ENCODE peak calls at places on chromosomes 12 and 14, in five cellular contexts. T is pancreas, H is foreskin fibroblast, E is left lung, U is lung. W is an unnamed sample.

GRCh38 chr12:81998761-81999378 is 239.7 kb upstream of the PPFIA2 start:
- DNase-seq in U (no peak), T (no peak), H (no peak), E (no peak), W (peak)

GRCh38 chr14:61526405-61527312 is 168.7 kb upstream of the HIF1A start:
- DNase-seq in H (no peak), T (peak), E (peak), U (peak), W (peak)

GRCh38 chr14:20630340-20631022 is 11.0 kb downstream of the OR6S1 start:
- DNase-seq in U (no peak), E (no peak), T (peak), H (peak), W (peak)

GRCh38 chr12:52267266-52267665 is 7.2 kb upstream of the KRT86 start:
- DNase-seq in T (peak), U (no peak), E (no peak), H (no peak), W (no peak)

GRCh38 chr14:52738409-52738808 is 8.4 kb downstream of the STYX start:
- DNase-seq in E (no peak), U (no peak), T (no peak), H (no peak), W (no peak)

GRCh38 chr14:68610251-68610793 is 182.5 kb downstream of the ZFP36L1 start:
- DNase-seq in T (peak), H (no peak), U (no peak), E (no peak), W (no peak)

GRCh38 chr14:59481407-59482119 is 2.6 kb downstream of the L3HYPDH start:
- DNase-seq in H (peak), T (no peak), U (no peak), E (no peak), W (peak)

GRCh38 chr14:99595034-99595433 is 9.0 kb downstream of the CCDC85C start:
- DNase-seq in T (no peak), E (peak), U (no peak), H (no peak), W (no peak)

GRCh38 chr12:120689397-120690082 is 2.6 kb downstream of the MLEC start:
- DNase-seq in E (no peak), H (no peak), U (no peak), T (no peak), W (no peak)
- H3K4me3 ChIP-seq in E (peak), H (peak), U (no peak), T (peak), W (peak)

DNA sequence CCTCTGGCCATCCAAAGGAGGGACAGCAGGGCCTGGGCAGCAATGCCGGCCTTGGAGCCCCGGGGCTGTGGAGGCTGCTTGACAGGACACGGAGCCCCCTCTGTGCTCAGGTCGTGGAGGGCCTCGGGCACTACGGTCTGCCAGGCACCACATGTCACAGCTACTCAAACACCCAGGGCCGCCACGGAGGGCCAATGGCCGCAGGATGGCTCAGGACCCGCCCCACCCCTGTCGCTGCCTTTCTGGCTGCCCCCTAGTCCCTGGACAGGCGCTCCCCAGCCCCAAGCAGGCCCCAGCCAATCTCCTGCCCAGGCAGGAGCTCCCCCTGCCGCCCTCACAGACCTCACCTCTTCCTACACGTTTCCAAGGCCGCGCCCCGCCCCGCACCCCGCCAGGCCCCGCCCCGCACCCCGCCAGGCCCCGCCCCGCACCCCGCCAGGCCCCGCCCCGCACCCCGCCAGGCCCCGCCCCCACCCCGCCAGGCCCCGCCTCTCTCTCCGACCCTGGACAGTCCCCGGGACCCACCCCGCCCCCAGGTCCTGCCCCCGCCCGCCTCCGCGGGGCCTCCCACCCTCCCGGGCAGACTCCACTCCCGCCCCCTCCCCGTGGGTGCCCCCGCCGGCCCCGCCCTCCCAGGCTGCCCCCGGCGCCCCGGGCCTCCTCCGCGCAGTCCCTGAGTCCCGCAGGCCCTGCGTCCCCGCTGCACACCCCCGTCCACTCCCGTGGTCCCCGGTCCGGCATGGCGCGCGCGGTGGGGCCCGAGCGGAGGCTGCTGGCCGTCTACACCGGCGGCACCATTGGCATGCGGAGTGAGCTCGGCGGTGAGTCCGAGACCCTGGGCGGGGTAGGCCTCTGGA is at the start of gene ASPG:
- DNase-seq in T (peak), U (no peak), H (no peak), E (peak), W (no peak)
- H3K4me3 ChIP-seq in T (no peak), U (no peak), H (no peak), E (no peak), W (no peak)

DNA sequence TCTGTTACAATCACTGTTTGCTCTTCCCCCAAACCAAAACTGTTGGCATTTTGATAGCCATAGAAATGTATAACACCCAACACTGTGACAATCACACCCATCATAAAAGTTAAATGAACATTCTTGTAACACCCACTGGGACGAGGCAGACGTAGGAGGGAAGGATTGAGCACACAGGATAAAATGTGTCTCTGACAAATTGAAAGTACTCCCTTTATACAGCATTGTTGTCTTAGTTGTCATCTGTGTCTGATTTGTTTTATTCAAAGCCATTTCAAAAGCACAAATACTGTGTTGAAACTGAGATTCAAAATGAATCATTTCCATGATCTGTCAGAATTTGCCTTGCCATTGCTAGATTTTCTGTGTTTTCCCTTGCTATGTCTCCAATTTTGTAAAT is 436.3 kb downstream of the TMTC2 start:
- DNase-seq in H (peak), U (no peak), T (no peak), E (no peak), W (peak)
- H3K4me3 ChIP-seq in H (peak), U (no peak), T (no peak), E (no peak), W (no peak)

DNA sequence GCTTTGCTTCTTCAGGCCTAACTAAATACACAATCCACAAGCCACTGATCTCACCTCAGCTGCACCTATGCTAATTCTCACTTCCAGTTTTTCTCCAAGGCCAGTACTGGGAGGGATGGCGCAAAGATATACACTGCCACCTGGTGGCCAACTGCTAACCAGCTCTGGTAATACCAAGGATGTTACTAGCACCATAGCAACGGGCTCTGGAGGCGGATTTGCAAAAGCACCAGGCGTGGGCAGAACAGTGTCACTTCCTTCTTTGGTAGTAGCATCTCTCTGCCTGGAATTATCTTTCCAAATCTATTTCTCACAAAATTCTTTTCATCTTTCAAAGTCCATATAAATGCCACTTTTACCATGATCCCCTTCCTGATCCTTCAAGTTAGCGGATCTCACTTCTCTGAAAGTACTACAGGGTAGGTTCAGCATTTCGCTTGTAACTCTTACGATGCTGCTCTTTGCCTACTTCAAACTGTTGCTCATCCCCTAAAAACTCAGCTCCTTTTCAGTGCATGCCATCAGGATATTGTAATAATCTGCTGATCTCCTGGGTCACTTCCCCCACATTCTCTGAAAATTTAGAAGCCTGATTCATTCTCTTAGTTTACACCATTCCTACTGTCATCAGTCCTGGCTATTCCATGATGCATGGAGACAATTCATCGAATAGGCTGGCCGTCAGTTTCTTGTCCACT is 37.1 kb upstream of the FOXJ2 start:
- DNase-seq in U (peak), E (peak), H (peak), T (peak), W (peak)
- H3K4me3 ChIP-seq in U (no peak), E (no peak), H (peak), T (no peak), W (no peak)

GRCh38 chr12:49092086-49092815 is 2.4 kb downstream of the DHH start:
- DNase-seq in T (no peak), U (no peak), H (peak), E (peak), W (no peak)
- H3K4me3 ChIP-seq in T (no peak), U (no peak), H (peak), E (peak), W (peak)

GRCh38 chr12:62540354-62540753 is 73.7 kb downstream of the MON2 start:
- DNase-seq in H (no peak), T (no peak), E (no peak), U (no peak), W (no peak)

GRCh38 chr12:62533755-62534107 is 67.1 kb downstream of the MON2 start:
- DNase-seq in H (no peak), T (peak), U (no peak), E (no peak), W (no peak)

GRCh38 chr12:62536546-62536945 is 69.9 kb downstream of the MON2 start:
- DNase-seq in U (no peak), T (no peak), H (no peak), E (no peak), W (no peak)

GRCh38 chr12:62533087-62533754 is 66.6 kb downstream of the MON2 start:
- DNase-seq in H (no peak), U (no peak), T (no peak), E (no peak), W (no peak)

GRCh38 chr12:62537544-62537943 is 70.9 kb downstream of the MON2 start:
- DNase-seq in T (peak), E (no peak), H (peak), U (no peak), W (peak)
- H3K4me3 ChIP-seq in T (no peak), E (no peak), H (no peak), U (no peak), W (no peak)

GRCh38 chr14:96129128-96129736 is 75.4 kb upstream of the BDKRB2 start:
- DNase-seq in T (no peak), U (no peak), H (no peak), E (no peak), W (no peak)

GRCh38 chr14:96125536-96125935 is 79.1 kb upstream of the BDKRB2 start:
- DNase-seq in U (peak), T (no peak), E (no peak), H (peak), W (peak)

GRCh38 chr14:96122496-96122895 is 82.1 kb upstream of the BDKRB2 start:
- DNase-seq in U (no peak), H (peak), E (no peak), T (no peak), W (peak)

GRCh38 chr14:96126783-96127271 is 77.8 kb upstream of the BDKRB2 start:
- DNase-seq in U (no peak), E (no peak), T (no peak), H (no peak), W (no peak)

DNA sequence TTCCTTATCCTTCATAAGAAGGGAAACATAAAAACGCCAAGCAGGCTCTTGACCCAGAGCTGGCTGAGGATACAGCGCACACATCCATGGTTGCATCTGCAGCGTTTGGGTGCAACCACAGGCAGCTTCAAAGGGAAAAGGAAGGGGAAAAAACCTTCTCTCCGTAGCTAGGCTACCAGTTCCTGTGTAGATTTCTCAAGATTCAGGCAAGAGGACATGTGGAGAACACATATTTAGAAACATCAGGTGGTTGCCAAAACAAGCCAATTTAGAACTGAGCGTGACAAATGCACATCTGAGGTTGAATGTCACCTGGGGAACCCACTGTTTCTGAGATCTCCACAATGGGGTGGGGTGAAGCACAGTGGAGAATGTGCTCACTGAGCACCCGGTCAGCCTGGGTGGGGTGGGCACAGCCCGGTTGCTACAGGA is 78.3 kb upstream of the BDKRB2 start:
- DNase-seq in E (no peak), U (no peak), T (no peak), H (peak), W (no peak)
- H3K4me3 ChIP-seq in E (no peak), U (no peak), T (no peak), H (no peak), W (no peak)

DNA sequence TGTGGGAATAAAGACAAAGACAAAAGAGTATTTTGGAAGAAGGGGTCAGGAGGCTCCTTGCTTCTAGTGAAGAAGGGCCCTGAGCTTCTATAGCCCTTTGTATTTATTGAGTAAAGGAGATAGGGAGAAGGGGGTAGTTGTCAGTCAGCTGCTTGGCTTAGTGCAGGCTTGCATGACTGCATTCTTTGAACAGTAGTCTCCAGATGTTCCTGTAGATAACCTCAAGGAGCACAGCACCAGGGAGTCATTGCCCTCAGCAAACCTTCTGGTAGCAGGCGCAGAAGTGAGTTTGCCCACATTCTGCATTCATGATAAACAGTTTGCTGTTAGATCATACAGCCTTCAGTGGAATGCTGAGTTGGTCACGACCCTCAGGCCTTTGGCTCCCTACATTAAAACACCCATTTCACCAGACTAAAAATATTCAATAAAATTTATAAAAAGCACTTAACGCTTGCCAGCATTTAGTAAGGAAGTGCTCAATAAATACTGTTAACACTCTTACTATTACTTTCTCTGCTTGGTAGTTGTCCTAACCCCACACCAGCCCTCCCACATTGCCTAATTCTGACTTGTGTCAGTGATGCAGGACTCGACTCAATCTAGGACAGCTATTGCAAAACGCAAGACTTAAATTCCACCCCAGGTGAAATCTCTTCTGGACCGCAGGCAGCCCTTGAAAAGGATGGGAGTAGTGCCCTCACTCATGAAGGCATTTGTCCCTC is 3.0 kb upstream of the DHRS4 start:
- DNase-seq in H (no peak), E (no peak), T (no peak), U (no peak), W (no peak)
- H3K4me3 ChIP-seq in H (no peak), E (no peak), T (no peak), U (no peak), W (no peak)

DNA sequence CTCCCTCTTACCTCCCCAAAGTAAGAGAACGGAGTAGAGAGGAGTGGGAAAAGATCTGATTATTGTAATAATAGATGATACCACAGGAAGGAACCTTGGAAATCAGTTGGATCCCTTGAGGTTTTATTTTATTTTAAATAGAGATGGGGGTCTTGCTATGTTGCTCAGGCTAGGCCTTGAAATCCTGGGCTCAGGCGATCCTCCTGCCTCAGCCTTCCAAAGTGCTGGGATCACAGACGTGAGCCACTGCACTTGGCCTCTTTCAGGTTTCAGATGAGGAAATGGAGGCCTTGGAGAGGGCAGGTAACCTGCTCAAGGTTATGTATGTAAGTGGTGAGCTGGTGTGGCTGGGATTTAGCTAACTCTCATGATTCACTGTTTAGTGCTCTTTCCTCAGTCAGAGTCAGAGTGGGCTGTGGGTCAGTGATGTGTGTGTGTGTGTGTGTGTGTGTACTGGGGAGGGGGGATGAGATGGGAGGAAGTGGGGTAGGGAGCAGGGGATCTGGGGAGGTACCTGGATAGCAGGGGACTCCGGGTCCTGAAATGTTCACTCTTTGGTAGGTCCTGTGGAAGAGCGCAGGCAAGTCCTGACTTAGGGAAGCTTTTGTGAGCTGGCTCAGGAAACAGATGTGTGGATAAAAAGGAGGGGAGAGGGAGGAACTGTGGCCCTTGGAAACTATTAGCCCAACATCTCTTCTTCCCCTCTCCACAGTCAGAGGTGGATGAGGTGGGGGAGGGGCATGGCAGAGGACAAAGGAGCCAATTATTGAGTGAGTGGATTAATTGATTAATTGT is 4.7 kb upstream of the CISTR start:
- DNase-seq in U (no peak), E (no peak), H (no peak), T (no peak), W (no peak)
- H3K4me3 ChIP-seq in U (no peak), E (no peak), H (no peak), T (no peak), W (no peak)

GRCh38 chr14:50532502-50533313 is at the start of gene MAP4K5:
- DNase-seq in H (peak), T (peak), E (peak), U (peak), W (peak)

GRCh38 chr14:50530358-50530757 is 2.0 kb downstream of the MAP4K5 start:
- DNase-seq in H (peak), U (no peak), E (no peak), T (no peak), W (peak)

GRCh38 chr14:50533314-50533705 is 941 bp upstream of the MAP4K5 start:
- DNase-seq in E (no peak), U (no peak), T (no peak), H (no peak), W (no peak)

GRCh38 chr14:50530794-50531193 is 1.6 kb downstream of the MAP4K5 start:
- DNase-seq in H (peak), E (no peak), T (no peak), U (no peak), W (peak)

GRCh38 chr14:50531595-50532501 is 521 bp downstream of the MAP4K5 start:
- DNase-seq in T (peak), H (peak), U (peak), E (peak), W (peak)
- H3K4me3 ChIP-seq in T (peak), H (peak), U (peak), E (peak), W (peak)